ENCODE peak calls at places on chromosomes 2 and 18, in six cellular contexts. M, F, O, H, J and T are unnamed samples.
A peak's percentile ranks its signal among the peaks of the same experiment; 100 is the strongest.

GRCh38 chr18:73942081-73942625 is 205.5 kb downstream of the FBXO15 start:
- DNase-seq in M (no peak), F (no peak), O (no peak), H (no peak), J (no peak), T (no peak)

GRCh38 chr2:225401001-225401400 is 1.5 kb downstream of the NYAP2 start:
- DNase-seq in M (no peak), F (no peak), O (no peak), H (no peak), J (no peak), T (no peak)

GRCh38 chr2:224286923-224287322 is 115.0 kb downstream of the FAM124B start:
- DNase-seq in M (no peak), F (no peak), O (no peak), H (no peak), J (no peak), T (no peak)

GRCh38 chr2:126874961-126875360 is 23.7 kb upstream of the TEX51 start:
- DNase-seq in M (no peak), F (no peak), O (no peak), H (no peak), J (no peak), T (no peak)

GRCh38 chr2:27370816-27371620 is 602 bp downstream of the SNX17 start:
- DNase-seq in M (peak; percentile 10), F (peak; percentile 15), O (no peak), H (peak; percentile 44), J (peak; percentile 8), T (peak; percentile 24)

GRCh38 chr2:96253006-96253405 is 12.8 kb downstream of the TMEM127 start:
- DNase-seq in M (no peak), F (no peak), O (no peak), H (no peak), J (no peak), T (no peak)

GRCh38 chr2:9408641-9409151 is 14.6 kb downstream of the ITGB1BP1 start:
- DNase-seq in M (peak; percentile 6), F (no peak), O (no peak), H (no peak), J (no peak), T (no peak)

GRCh38 chr2:173149491-173149890 is 73.8 kb downstream of the MAP3K20 start:
- DNase-seq in M (no peak), F (no peak), O (peak; percentile 17), H (no peak), J (peak; percentile 12), T (peak; percentile 23)

GRCh38 chr2:148202237-148202636 is 181.3 kb downstream of the MBD5 start:
- DNase-seq in M (no peak), F (no peak), O (no peak), H (no peak), J (no peak), T (no peak)

GRCh38 chr18:70454705-70455322 is 166.0 kb downstream of the SOCS6 start:
- DNase-seq in M (no peak), F (peak; percentile 58), O (no peak), H (peak; percentile 59), J (no peak), T (no peak)

GRCh38 chr2:217220228-217221013 is 360.6 kb upstream of the TNP1 start:
- DNase-seq in M (no peak), F (no peak), O (no peak), H (no peak), J (no peak), T (no peak)

GRCh38 chr2:12004713-12005112 is 258.3 kb downstream of the LPIN1 start:
- DNase-seq in M (no peak), F (no peak), O (no peak), H (no peak), J (no peak), T (no peak)